ENCODE peak calls at places on chromosomes 13 and 19, in six cellular contexts. R is stomach, Z is thoracic aorta, Y is A549, F is breast epithelium, L is HAP-1. S is an unnamed sample.

GRCh38 chr19:46726551-46726950 is 9.6 kb upstream of the PRKD2 start:
- DNase-seq in Y (no peak), Z (no peak), F (no peak), R (no peak), L (no peak), S (no peak)

GRCh38 chr13:70188567-70188966 is 80.3 kb upstream of the KLHL1 start:
- DNase-seq in Z (no peak), Y (no peak), F (no peak), R (no peak), L (no peak), S (no peak)

GRCh38 chr13:94298346-94298745 is 181.1 kb downstream of the DCT start:
- DNase-seq in F (no peak), L (no peak), R (no peak), Y (no peak), Z (no peak), S (no peak)

GRCh38 chr13:113916330-113916815 is 52.5 kb upstream of the GAS6 start:
- DNase-seq in R (no peak), L (no peak), Y (peak; percentile 12), F (no peak), Z (no peak), S (no peak)

GRCh38 chr13:74675185-74675584 is 541.0 kb upstream of the KLF12 start:
- DNase-seq in Y (no peak), L (no peak), Z (no peak), F (no peak), R (no peak), S (no peak)

GRCh38 chr13:46687810-46688209 is 109.2 kb downstream of the ESD start:
- DNase-seq in F (no peak), L (peak; percentile 21), Y (peak; percentile 36), R (no peak), Z (no peak), S (no peak)

GRCh38 chr19:18668252-18668631 is 15.2 kb upstream of the CRTC1 start:
- DNase-seq in Z (no peak), L (no peak), R (no peak), F (no peak), Y (no peak), S (no peak)

GRCh38 chr13:76707360-76707759 is 178.8 kb downstream of the KCTD12 start:
- DNase-seq in F (no peak), Z (no peak), L (no peak), R (no peak), Y (no peak), S (no peak)

GRCh38 chr19:41537789-41538188 is 38.2 kb upstream of the CEACAM21 start:
- DNase-seq in Z (no peak), R (no peak), Y (peak; percentile 52), F (no peak), L (no peak), S (no peak)

GRCh38 chr19:58350001-58350801 is 3.1 kb downstream of the A1BG start:
- DNase-seq in F (no peak), Z (no peak), R (no peak), L (no peak), Y (no peak), S (no peak)

GRCh38 chr13:20146381-20146780 is 14.5 kb downstream of the GJA3 start:
- DNase-seq in R (no peak), F (no peak), Z (no peak), L (no peak), Y (no peak), S (no peak)

GRCh38 chr13:57123660-57124059 is 17.1 kb upstream of the PRR20A start:
- DNase-seq in Z (peak; percentile 20), R (no peak), F (no peak), L (no peak), Y (no peak), S (no peak)

GRCh38 chr19:38318595-38319142 is 976 bp upstream of the KCNK6 start:
- DNase-seq in R (no peak), F (no peak), Z (no peak), L (no peak), Y (no peak), S (no peak)

GRCh38 chr19:7605490-7606222 is 10.0 kb downstream of the CAMSAP3 start:
- DNase-seq in Y (peak; percentile 72), F (no peak), L (peak; percentile 39), R (no peak), Z (no peak), S (peak; percentile 18)

GRCh38 chr13:113793718-113794085 is 34.7 kb downstream of the TMEM255B start:
- DNase-seq in Z (no peak), R (no peak), F (peak; percentile 39), Y (no peak), L (no peak), S (no peak)

GRCh38 chr19:1051791-1052190 is 11.9 kb downstream of the ABCA7 start:
- DNase-seq in L (no peak), R (no peak), Y (no peak), F (no peak), Z (no peak), S (no peak)

GRCh38 chr13:105090244-105090643 is 1445.2 kb downstream of the EFNB2 start:
- DNase-seq in Z (no peak), Y (no peak), R (no peak), L (no peak), F (no peak), S (no peak)

GRCh38 chr13:105196052-105196451 is 1339.4 kb downstream of the EFNB2 start:
- DNase-seq in R (no peak), Y (peak; percentile 25), Z (no peak), L (no peak), F (no peak), S (no peak)

GRCh38 chr19:16326401-16327130 is 1.9 kb downstream of the KLF2 start:
- DNase-seq in Z (no peak), Y (no peak), F (no peak), L (no peak), R (no peak), S (no peak)

GRCh38 chr19:2719910-2720776 is 1.0 kb downstream of the DIRAS1 start:
- DNase-seq in L (no peak), F (no peak), Y (no peak), Z (no peak), R (no peak), S (no peak)
- H3K4me3 ChIP-seq in L (peak overlapping the region; percentile 43), F (peak overlapping the region; percentile 67), Y (peak overlapping the region; percentile 62), Z (peak overlapping the region; percentile 42), R (peak overlapping the region; percentile 52), S (no peak overlapping the region)

GRCh38 chr19:9936151-9937000 is at the start of gene OLFM2:
- DNase-seq in Y (no peak), R (no peak), Z (no peak), F (no peak), L (peak; percentile 37), S (no peak)
- H3K4me3 ChIP-seq in Y (peak within 1 kb of the TSS; percentile 56), R (peak within 1 kb of the TSS; percentile 39), Z (peak within 1 kb of the TSS; percentile 45), F (peak within 1 kb of the TSS; percentile 58), L (peak within 1 kb of the TSS; percentile 38), S (no peak within 1 kb of the TSS)

GRCh38 chr19:30338878-30339623 is 33.1 kb upstream of the ZNF536 start:
- DNase-seq in R (peak; percentile 13), F (peak; percentile 27), Y (no peak), L (no peak), Z (no peak), S (no peak)

GRCh38 chr19:30342901-30343300 is 29.3 kb upstream of the ZNF536 start:
- DNase-seq in F (peak; percentile 33), Z (no peak), L (no peak), Y (no peak), R (no peak), S (no peak)

GRCh38 chr19:30340724-30341595 is 31.2 kb upstream of the ZNF536 start:
- DNase-seq in F (no peak), R (peak; percentile 2), Y (no peak), Z (no peak), L (no peak), S (no peak)

GRCh38 chr19:30339624-30340525 is 32.3 kb upstream of the ZNF536 start:
- DNase-seq in Y (no peak), L (no peak), Z (no peak), R (peak; percentile 8), F (peak; percentile 9), S (no peak)

DNA sequence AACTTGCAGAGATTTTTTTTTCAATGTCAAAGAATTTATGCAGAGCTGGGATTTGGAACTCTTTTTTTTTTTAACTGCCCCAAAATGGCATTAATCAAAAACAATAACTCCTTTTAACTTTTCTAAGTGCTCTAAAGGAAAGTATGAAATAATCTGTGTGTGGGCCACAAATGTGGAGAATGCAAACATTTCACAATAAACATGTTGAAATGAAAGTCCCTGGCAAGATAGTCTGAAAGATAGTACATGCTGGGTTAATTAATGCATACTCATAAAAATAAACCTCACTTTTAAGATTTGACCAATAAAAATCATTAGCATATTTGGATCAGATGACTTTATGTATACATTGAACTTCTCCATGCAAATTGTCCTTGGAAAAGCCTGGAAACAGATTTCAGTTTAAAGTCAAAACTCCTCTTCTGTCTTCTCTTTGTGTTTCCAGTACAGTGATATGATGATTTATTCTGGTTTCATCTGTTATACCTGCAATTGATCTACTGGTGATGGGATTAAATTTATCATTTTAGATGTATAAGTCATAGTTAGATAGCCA is 30.5 kb upstream of the ZNF536 start:
- DNase-seq in Y (no peak), F (no peak), Z (no peak), L (no peak), R (no peak), S (no peak)
- H3K4me3 ChIP-seq in Y (no peak overlapping the region), F (no peak overlapping the region), Z (no peak overlapping the region), L (no peak overlapping the region), R (no peak overlapping the region), S (no peak overlapping the region)

GRCh38 chr19:55635334-55635717 is 5.5 kb upstream of the ZNF580 start:
- DNase-seq in L (no peak), R (no peak), Z (no peak), F (no peak), Y (no peak), S (no peak)

GRCh38 chr19:55637534-55637933 is 3.3 kb upstream of the ZNF580 start:
- DNase-seq in Y (no peak), R (no peak), F (no peak), L (no peak), Z (no peak), S (no peak)

GRCh38 chr19:55638864-55639359 is 1.9 kb upstream of the ZNF580 start:
- DNase-seq in Z (no peak), R (no peak), F (no peak), L (peak; percentile 69), Y (peak; percentile 87), S (no peak)

GRCh38 chr19:55635856-55636440 is 4.9 kb upstream of the ZNF580 start:
- DNase-seq in L (no peak), R (no peak), Y (no peak), Z (no peak), F (no peak), S (no peak)

DNA sequence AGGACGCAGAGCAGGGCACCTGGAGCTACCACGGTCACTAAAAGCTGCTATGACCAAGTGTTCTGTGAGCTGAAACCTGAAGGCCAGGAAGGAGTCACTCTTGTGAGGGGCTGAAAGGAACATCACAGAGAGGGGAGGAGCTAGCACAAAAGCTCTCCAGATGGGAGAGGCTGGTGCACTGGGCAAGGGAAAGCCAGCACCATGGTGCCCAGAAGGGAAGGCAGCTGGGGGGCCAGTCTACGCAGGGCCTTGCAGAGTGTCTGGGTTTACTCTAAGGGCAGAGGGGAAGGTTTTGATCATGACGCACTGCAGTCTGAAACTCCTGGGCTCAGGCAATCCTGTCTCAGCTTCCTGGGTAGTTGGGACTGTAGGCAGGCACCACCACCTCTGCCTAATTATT is 4.1 kb upstream of the ZNF580 start:
- DNase-seq in F (no peak), L (no peak), Y (no peak), R (no peak), Z (no peak), S (no peak)
- H3K4me3 ChIP-seq in F (peak overlapping the region; percentile 100), L (no peak overlapping the region), Y (no peak overlapping the region), R (peak overlapping the region; percentile 96), Z (peak overlapping the region; percentile 100), S (no peak overlapping the region)